ENCODE peak calls at places on chromosomes 12 and 14, in nine cellular contexts. One of them, this sample, is unnamed.

GRCh38 chr14:62546862-62547474 is 498.3 kb downstream of the KCNH5 start:
- DNase-seq in kidney epithelial cell: no peak
- DNase-seq in left ventricle myocardium inferior: no peak
- DNase-seq in activated B cell treated with CpG ODN at 0.5 μM for 24 hours: no peak
- DNase-seq in endothelial cell: no peak
- DNase-seq in fibroblast of mammary gland: no peak
- DNase-seq in lower lobe of right lung: no peak
- DNase-seq in HFF-Myc: no peak
- DNase-seq in WTC11: peak; percentile 17
- DNase-seq in this sample: no peak

GRCh38 chr14:58027904-58028303 is 124.1 kb downstream of the ARMH4 start:
- DNase-seq in kidney epithelial cell: no peak
- DNase-seq in WTC11: no peak
- DNase-seq in HFF-Myc: no peak
- DNase-seq in left ventricle myocardium inferior: no peak
- DNase-seq in fibroblast of mammary gland: no peak
- DNase-seq in lower lobe of right lung: no peak
- DNase-seq in endothelial cell: no peak
- DNase-seq in activated B cell treated with CpG ODN at 0.5 μM for 24 hours: no peak
- DNase-seq in this sample: no peak

GRCh38 chr12:109557809-109558208 is 15.5 kb downstream of the MMAB start:
- DNase-seq in fibroblast of mammary gland: no peak
- DNase-seq in kidney epithelial cell: no peak
- DNase-seq in WTC11: no peak
- DNase-seq in HFF-Myc: no peak
- DNase-seq in endothelial cell: no peak
- DNase-seq in activated B cell treated with CpG ODN at 0.5 μM for 24 hours: no peak
- DNase-seq in left ventricle myocardium inferior: no peak
- DNase-seq in lower lobe of right lung: no peak
- DNase-seq in this sample: no peak

GRCh38 chr14:70078329-70078728 is 110.4 kb downstream of the SLC8A3 start:
- DNase-seq in endothelial cell: no peak
- DNase-seq in WTC11: no peak
- DNase-seq in fibroblast of mammary gland: no peak
- DNase-seq in activated B cell treated with CpG ODN at 0.5 μM for 24 hours: no peak
- DNase-seq in kidney epithelial cell: no peak
- DNase-seq in lower lobe of right lung: no peak
- DNase-seq in left ventricle myocardium inferior: no peak
- DNase-seq in HFF-Myc: no peak
- DNase-seq in this sample: no peak

GRCh38 chr12:8018666-8019581 is 13.6 kb upstream of the FOXJ2 start:
- DNase-seq in left ventricle myocardium inferior: no peak
- DNase-seq in kidney epithelial cell: no peak
- DNase-seq in HFF-Myc: no peak
- DNase-seq in endothelial cell: peak; percentile 57
- DNase-seq in lower lobe of right lung: no peak
- DNase-seq in WTC11: peak; percentile 93
- DNase-seq in activated B cell treated with CpG ODN at 0.5 μM for 24 hours: peak; percentile 28
- DNase-seq in fibroblast of mammary gland: no peak
- DNase-seq in this sample: no peak

GRCh38 chr12:74646831-74647230 is 109.2 kb downstream of the ATXN7L3B start:
- DNase-seq in HFF-Myc: no peak
- DNase-seq in kidney epithelial cell: no peak
- DNase-seq in fibroblast of mammary gland: no peak
- DNase-seq in WTC11: no peak
- DNase-seq in activated B cell treated with CpG ODN at 0.5 μM for 24 hours: no peak
- DNase-seq in left ventricle myocardium inferior: no peak
- DNase-seq in lower lobe of right lung: no peak
- DNase-seq in endothelial cell: no peak
- DNase-seq in this sample: no peak

GRCh38 chr14:55122441-55122986 is 6.5 kb upstream of the LGALS3 start:
- DNase-seq in lower lobe of right lung: peak; percentile 71
- DNase-seq in HFF-Myc: no peak
- DNase-seq in left ventricle myocardium inferior: peak; percentile 76
- DNase-seq in WTC11: no peak
- DNase-seq in kidney epithelial cell: no peak
- DNase-seq in fibroblast of mammary gland: peak; percentile 46
- DNase-seq in endothelial cell: no peak
- DNase-seq in activated B cell treated with CpG ODN at 0.5 μM for 24 hours: no peak
- DNase-seq in this sample: no peak

GRCh38 chr14:102761206-102761605 is 16.0 kb upstream of the TRAF3 start:
- DNase-seq in endothelial cell: no peak
- DNase-seq in left ventricle myocardium inferior: no peak
- DNase-seq in HFF-Myc: no peak
- DNase-seq in WTC11: no peak
- DNase-seq in fibroblast of mammary gland: no peak
- DNase-seq in kidney epithelial cell: no peak
- DNase-seq in lower lobe of right lung: no peak
- DNase-seq in activated B cell treated with CpG ODN at 0.5 μM for 24 hours: no peak
- DNase-seq in this sample: no peak

GRCh38 chr14:104136472-104137296 is 1.7 kb upstream of the KIF26A start:
- DNase-seq in left ventricle myocardium inferior: peak; percentile 13
- DNase-seq in fibroblast of mammary gland: no peak
- DNase-seq in HFF-Myc: no peak
- DNase-seq in WTC11: peak; percentile 28
- DNase-seq in kidney epithelial cell: no peak
- DNase-seq in activated B cell treated with CpG ODN at 0.5 μM for 24 hours: no peak
- DNase-seq in endothelial cell: no peak
- DNase-seq in lower lobe of right lung: peak; percentile 43
- DNase-seq in this sample: no peak

GRCh38 chr12:49618576-49618975 is 4.8 kb upstream of the PRPF40B start:
- DNase-seq in endothelial cell: no peak
- DNase-seq in HFF-Myc: no peak
- DNase-seq in lower lobe of right lung: no peak
- DNase-seq in kidney epithelial cell: no peak
- DNase-seq in activated B cell treated with CpG ODN at 0.5 μM for 24 hours: no peak
- DNase-seq in fibroblast of mammary gland: no peak
- DNase-seq in left ventricle myocardium inferior: no peak
- DNase-seq in WTC11: no peak
- DNase-seq in this sample: no peak

GRCh38 chr12:56158926-56159461 is 835 bp downstream of the MYL6 start:
- DNase-seq in lower lobe of right lung: peak; percentile 93
- DNase-seq in kidney epithelial cell: peak; percentile 37
- DNase-seq in activated B cell treated with CpG ODN at 0.5 μM for 24 hours: no peak
- DNase-seq in HFF-Myc: no peak
- DNase-seq in endothelial cell: no peak
- DNase-seq in fibroblast of mammary gland: peak; percentile 58
- DNase-seq in left ventricle myocardium inferior: peak; percentile 81
- DNase-seq in WTC11: peak; percentile 72
- DNase-seq in this sample: no peak

GRCh38 chr14:35446450-35446849 is 41.9 kb upstream of the NFKBIA start:
- DNase-seq in activated B cell treated with CpG ODN at 0.5 μM for 24 hours: no peak
- DNase-seq in WTC11: no peak
- DNase-seq in endothelial cell: no peak
- DNase-seq in left ventricle myocardium inferior: no peak
- DNase-seq in HFF-Myc: no peak
- DNase-seq in fibroblast of mammary gland: no peak
- DNase-seq in kidney epithelial cell: no peak
- DNase-seq in lower lobe of right lung: no peak
- DNase-seq in this sample: no peak

GRCh38 chr14:55814064-55814463 is 234.1 kb downstream of the KTN1 start:
- DNase-seq in left ventricle myocardium inferior: no peak
- DNase-seq in HFF-Myc: no peak
- DNase-seq in fibroblast of mammary gland: peak; percentile 19
- DNase-seq in activated B cell treated with CpG ODN at 0.5 μM for 24 hours: no peak
- DNase-seq in WTC11: no peak
- DNase-seq in kidney epithelial cell: no peak
- DNase-seq in endothelial cell: no peak
- DNase-seq in lower lobe of right lung: no peak
- DNase-seq in this sample: no peak

GRCh38 chr14:103126873-103127304 is 3.6 kb downstream of the TNFAIP2 start:
- DNase-seq in fibroblast of mammary gland: no peak
- DNase-seq in lower lobe of right lung: peak; percentile 78
- DNase-seq in left ventricle myocardium inferior: peak; percentile 60
- DNase-seq in WTC11: peak; percentile 81
- DNase-seq in HFF-Myc: no peak
- DNase-seq in kidney epithelial cell: no peak
- DNase-seq in endothelial cell: peak; percentile 57
- DNase-seq in activated B cell treated with CpG ODN at 0.5 μM for 24 hours: no peak
- DNase-seq in this sample: no peak

GRCh38 chr12:109592905-109593272 is 19.3 kb downstream of the MVK start:
- DNase-seq in left ventricle myocardium inferior: peak; percentile 26
- DNase-seq in endothelial cell: no peak
- DNase-seq in activated B cell treated with CpG ODN at 0.5 μM for 24 hours: no peak
- DNase-seq in lower lobe of right lung: no peak
- DNase-seq in HFF-Myc: no peak
- DNase-seq in kidney epithelial cell: no peak
- DNase-seq in WTC11: no peak
- DNase-seq in fibroblast of mammary gland: no peak
- DNase-seq in this sample: no peak

GRCh38 chr12:107388263-107388662 is 294.9 kb upstream of the CRY1 start:
- DNase-seq in lower lobe of right lung: no peak
- DNase-seq in activated B cell treated with CpG ODN at 0.5 μM for 24 hours: no peak
- DNase-seq in HFF-Myc: no peak
- DNase-seq in left ventricle myocardium inferior: no peak
- DNase-seq in endothelial cell: no peak
- DNase-seq in WTC11: no peak
- DNase-seq in fibroblast of mammary gland: no peak
- DNase-seq in kidney epithelial cell: no peak
- DNase-seq in this sample: no peak
- TF ChIP-seq CTCF in lower lobe of right lung: no peak
- TF ChIP-seq CTCF in activated B cell treated with CpG ODN at 0.5 μM for 24 hours: no peak
- TF ChIP-seq CTCF in HFF-Myc: no peak
- TF ChIP-seq CTCF in left ventricle myocardium inferior: no peak
- TF ChIP-seq CTCF in endothelial cell: no peak
- TF ChIP-seq CTCF in WTC11: no peak
- TF ChIP-seq CTCF in fibroblast of mammary gland: no peak
- TF ChIP-seq CTCF in kidney epithelial cell: no peak
- TF ChIP-seq CTCF in this sample: no peak

GRCh38 chr12:130713581-130713991 is 2.5 kb downstream of the RIMBP2 start:
- DNase-seq in WTC11: no peak
- DNase-seq in kidney epithelial cell: no peak
- DNase-seq in HFF-Myc: no peak
- DNase-seq in fibroblast of mammary gland: no peak
- DNase-seq in endothelial cell: no peak
- DNase-seq in activated B cell treated with CpG ODN at 0.5 μM for 24 hours: no peak
- DNase-seq in lower lobe of right lung: no peak
- DNase-seq in left ventricle myocardium inferior: no peak
- DNase-seq in this sample: peak; percentile 49

GRCh38 chr12:130710733-130711080 is 5.4 kb downstream of the RIMBP2 start:
- DNase-seq in endothelial cell: no peak
- DNase-seq in kidney epithelial cell: no peak
- DNase-seq in HFF-Myc: no peak
- DNase-seq in fibroblast of mammary gland: no peak
- DNase-seq in lower lobe of right lung: no peak
- DNase-seq in left ventricle myocardium inferior: no peak
- DNase-seq in WTC11: no peak
- DNase-seq in activated B cell treated with CpG ODN at 0.5 μM for 24 hours: no peak
- DNase-seq in this sample: no peak

GRCh38 chr12:130712346-130713065 is 3.6 kb downstream of the RIMBP2 start:
- DNase-seq in endothelial cell: no peak
- DNase-seq in kidney epithelial cell: no peak
- DNase-seq in WTC11: no peak
- DNase-seq in HFF-Myc: no peak
- DNase-seq in fibroblast of mammary gland: no peak
- DNase-seq in lower lobe of right lung: no peak
- DNase-seq in left ventricle myocardium inferior: no peak
- DNase-seq in activated B cell treated with CpG ODN at 0.5 μM for 24 hours: no peak
- DNase-seq in this sample: no peak

GRCh38 chr12:130710001-130710732 is 5.9 kb downstream of the RIMBP2 start:
- DNase-seq in lower lobe of right lung: no peak
- DNase-seq in WTC11: no peak
- DNase-seq in kidney epithelial cell: no peak
- DNase-seq in HFF-Myc: no peak
- DNase-seq in left ventricle myocardium inferior: no peak
- DNase-seq in activated B cell treated with CpG ODN at 0.5 μM for 24 hours: no peak
- DNase-seq in endothelial cell: no peak
- DNase-seq in fibroblast of mammary gland: no peak
- DNase-seq in this sample: no peak

GRCh38 chr12:130711751-130712150 is 4.3 kb downstream of the RIMBP2 start:
- DNase-seq in endothelial cell: no peak
- DNase-seq in activated B cell treated with CpG ODN at 0.5 μM for 24 hours: no peak
- DNase-seq in WTC11: no peak
- DNase-seq in fibroblast of mammary gland: no peak
- DNase-seq in HFF-Myc: no peak
- DNase-seq in kidney epithelial cell: no peak
- DNase-seq in lower lobe of right lung: no peak
- DNase-seq in left ventricle myocardium inferior: no peak
- DNase-seq in this sample: peak; percentile 71
- TF ChIP-seq CTCF in endothelial cell: no peak
- TF ChIP-seq CTCF in activated B cell treated with CpG ODN at 0.5 μM for 24 hours: no peak
- TF ChIP-seq CTCF in WTC11: no peak
- TF ChIP-seq CTCF in fibroblast of mammary gland: no peak
- TF ChIP-seq CTCF in HFF-Myc: no peak
- TF ChIP-seq CTCF in kidney epithelial cell: no peak
- TF ChIP-seq CTCF in lower lobe of right lung: no peak
- TF ChIP-seq CTCF in left ventricle myocardium inferior: no peak
- TF ChIP-seq CTCF in this sample: no peak

GRCh38 chr14:90398841-90399540 is 2.2 kb downstream of the CALM1 start:
- DNase-seq in lower lobe of right lung: no peak
- DNase-seq in left ventricle myocardium inferior: no peak
- DNase-seq in fibroblast of mammary gland: no peak
- DNase-seq in endothelial cell: no peak
- DNase-seq in kidney epithelial cell: no peak
- DNase-seq in WTC11: no peak
- DNase-seq in HFF-Myc: no peak
- DNase-seq in activated B cell treated with CpG ODN at 0.5 μM for 24 hours: no peak
- DNase-seq in this sample: no peak

GRCh38 chr14:90396342-90397339 is at the start of gene CALM1:
- DNase-seq in left ventricle myocardium inferior: peak; percentile 95
- DNase-seq in activated B cell treated with CpG ODN at 0.5 μM for 24 hours: peak; percentile 98
- DNase-seq in kidney epithelial cell: no peak
- DNase-seq in lower lobe of right lung: peak; percentile 94
- DNase-seq in HFF-Myc: peak; percentile 69
- DNase-seq in WTC11: peak; percentile 92
- DNase-seq in endothelial cell: peak; percentile 96
- DNase-seq in fibroblast of mammary gland: peak; percentile 90
- DNase-seq in this sample: peak; percentile 97

GRCh38 chr14:90398315-90398811 is 1.5 kb downstream of the CALM1 start:
- DNase-seq in HFF-Myc: no peak
- DNase-seq in lower lobe of right lung: peak; percentile 66
- DNase-seq in endothelial cell: no peak
- DNase-seq in left ventricle myocardium inferior: no peak
- DNase-seq in fibroblast of mammary gland: no peak
- DNase-seq in kidney epithelial cell: no peak
- DNase-seq in activated B cell treated with CpG ODN at 0.5 μM for 24 hours: no peak
- DNase-seq in WTC11: peak; percentile 35
- DNase-seq in this sample: peak; percentile 73

GRCh38 chr14:90399541-90400444 is 3.0 kb downstream of the CALM1 start:
- DNase-seq in lower lobe of right lung: peak; percentile 93
- DNase-seq in WTC11: peak; percentile 85
- DNase-seq in fibroblast of mammary gland: peak; percentile 88
- DNase-seq in activated B cell treated with CpG ODN at 0.5 μM for 24 hours: peak; percentile 63
- DNase-seq in HFF-Myc: peak; percentile 79
- DNase-seq in left ventricle myocardium inferior: peak; percentile 88
- DNase-seq in kidney epithelial cell: peak; percentile 61
- DNase-seq in endothelial cell: peak; percentile 88
- DNase-seq in this sample: peak; percentile 79

GRCh38 chr14:90397401-90398314 is 829 bp downstream of the CALM1 start:
- DNase-seq in WTC11: peak; percentile 48
- DNase-seq in HFF-Myc: no peak
- DNase-seq in endothelial cell: peak; percentile 50
- DNase-seq in left ventricle myocardium inferior: peak; percentile 76
- DNase-seq in kidney epithelial cell: no peak
- DNase-seq in activated B cell treated with CpG ODN at 0.5 μM for 24 hours: peak; percentile 62
- DNase-seq in fibroblast of mammary gland: peak; percentile 33
- DNase-seq in lower lobe of right lung: peak; percentile 78
- DNase-seq in this sample: no peak
- TF ChIP-seq CTCF in WTC11: no peak
- TF ChIP-seq CTCF in HFF-Myc: no peak
- TF ChIP-seq CTCF in endothelial cell: no peak
- TF ChIP-seq CTCF in left ventricle myocardium inferior: no peak
- TF ChIP-seq CTCF in kidney epithelial cell: no peak
- TF ChIP-seq CTCF in activated B cell treated with CpG ODN at 0.5 μM for 24 hours: no peak
- TF ChIP-seq CTCF in fibroblast of mammary gland: no peak
- TF ChIP-seq CTCF in lower lobe of right lung: no peak
- TF ChIP-seq CTCF in this sample: no peak

GRCh38 chr12:46403732-46404097 is 31.1 kb upstream of the SLC38A2 start:
- DNase-seq in lower lobe of right lung: no peak
- DNase-seq in kidney epithelial cell: no peak
- DNase-seq in endothelial cell: no peak
- DNase-seq in left ventricle myocardium inferior: no peak
- DNase-seq in HFF-Myc: no peak
- DNase-seq in WTC11: no peak
- DNase-seq in activated B cell treated with CpG ODN at 0.5 μM for 24 hours: no peak
- DNase-seq in fibroblast of mammary gland: no peak
- DNase-seq in this sample: no peak
- TF ChIP-seq CTCF in lower lobe of right lung: no peak
- TF ChIP-seq CTCF in kidney epithelial cell: no peak
- TF ChIP-seq CTCF in endothelial cell: no peak
- TF ChIP-seq CTCF in left ventricle myocardium inferior: no peak
- TF ChIP-seq CTCF in HFF-Myc: no peak
- TF ChIP-seq CTCF in WTC11: no peak
- TF ChIP-seq CTCF in activated B cell treated with CpG ODN at 0.5 μM for 24 hours: no peak
- TF ChIP-seq CTCF in fibroblast of mammary gland: no peak
- TF ChIP-seq CTCF in this sample: no peak